ENCODE peak calls at places on chromosomes 11 and 22, in ten cellular contexts. One of them, this sample, is unnamed.

GRCh38 chr11:94171693-94172440 is 43.2 kb downstream of the PANX1 start:
- DNase-seq in HCT116: peak
- DNase-seq in pancreas: peak
- DNase-seq in choroid plexus epithelial cell: peak
- DNase-seq in tibial nerve: peak
- DNase-seq in fibroblast of pulmonary artery: peak
- DNase-seq in mucosa of descending colon: peak
- DNase-seq in psoas muscle: no peak
- DNase-seq in kidney epithelial cell: no peak
- DNase-seq in upper lobe of right lung: no peak
- DNase-seq in this sample: no peak

GRCh38 chr11:118530683-118531596 is at the start of gene TMEM25:
- DNase-seq in choroid plexus epithelial cell: peak
- DNase-seq in mucosa of descending colon: peak
- DNase-seq in pancreas: peak
- DNase-seq in fibroblast of pulmonary artery: peak
- DNase-seq in kidney epithelial cell: no peak
- DNase-seq in tibial nerve: no peak
- DNase-seq in psoas muscle: peak
- DNase-seq in upper lobe of right lung: peak
- DNase-seq in HCT116: no peak
- DNase-seq in this sample: no peak

GRCh38 chr11:1877211-1878133 is 14.2 kb downstream of the PRR33 start:
- DNase-seq in kidney epithelial cell: no peak
- DNase-seq in choroid plexus epithelial cell: peak
- DNase-seq in fibroblast of pulmonary artery: peak
- DNase-seq in mucosa of descending colon: no peak
- DNase-seq in HCT116: no peak
- DNase-seq in psoas muscle: peak
- DNase-seq in upper lobe of right lung: peak
- DNase-seq in tibial nerve: no peak
- DNase-seq in pancreas: no peak
- DNase-seq in this sample: no peak

GRCh38 chr11:117097567-117098268 is 510 bp downstream of the SIK3 start:
- DNase-seq in kidney epithelial cell: no peak
- DNase-seq in psoas muscle: peak
- DNase-seq in choroid plexus epithelial cell: peak
- DNase-seq in HCT116: no peak
- DNase-seq in pancreas: peak
- DNase-seq in tibial nerve: peak
- DNase-seq in upper lobe of right lung: peak
- DNase-seq in fibroblast of pulmonary artery: no peak
- DNase-seq in mucosa of descending colon: peak
- DNase-seq in this sample: no peak

GRCh38 chr11:134432776-134433175 is 20.7 kb upstream of the B3GAT1 start:
- DNase-seq in pancreas: no peak
- DNase-seq in upper lobe of right lung: no peak
- DNase-seq in HCT116: no peak
- DNase-seq in tibial nerve: no peak
- DNase-seq in psoas muscle: no peak
- DNase-seq in kidney epithelial cell: no peak
- DNase-seq in choroid plexus epithelial cell: no peak
- DNase-seq in fibroblast of pulmonary artery: no peak
- DNase-seq in mucosa of descending colon: no peak
- DNase-seq in this sample: no peak

GRCh38 chr22:46147061-46147460 is 3.3 kb upstream of the PPARA start:
- DNase-seq in pancreas: no peak
- DNase-seq in mucosa of descending colon: no peak
- DNase-seq in fibroblast of pulmonary artery: no peak
- DNase-seq in choroid plexus epithelial cell: no peak
- DNase-seq in tibial nerve: no peak
- DNase-seq in kidney epithelial cell: no peak
- DNase-seq in psoas muscle: no peak
- DNase-seq in HCT116: no peak
- DNase-seq in upper lobe of right lung: peak
- DNase-seq in this sample: no peak

GRCh38 chr22:50173221-50173982 is 2.9 kb downstream of the PANX2 start:
- DNase-seq in kidney epithelial cell: no peak
- DNase-seq in HCT116: no peak
- DNase-seq in tibial nerve: no peak
- DNase-seq in psoas muscle: no peak
- DNase-seq in fibroblast of pulmonary artery: no peak
- DNase-seq in mucosa of descending colon: no peak
- DNase-seq in choroid plexus epithelial cell: no peak
- DNase-seq in pancreas: no peak
- DNase-seq in upper lobe of right lung: no peak
- DNase-seq in this sample: no peak

GRCh38 chr11:120611576-120611975 is 100.0 kb downstream of the GRIK4 start:
- DNase-seq in HCT116: no peak
- DNase-seq in choroid plexus epithelial cell: no peak
- DNase-seq in psoas muscle: no peak
- DNase-seq in kidney epithelial cell: no peak
- DNase-seq in upper lobe of right lung: no peak
- DNase-seq in pancreas: no peak
- DNase-seq in fibroblast of pulmonary artery: no peak
- DNase-seq in tibial nerve: no peak
- DNase-seq in mucosa of descending colon: no peak
- DNase-seq in this sample: no peak

GRCh38 chr11:35525501-35526175 is at the start of gene PAMR1:
- DNase-seq in upper lobe of right lung: peak
- DNase-seq in fibroblast of pulmonary artery: peak
- DNase-seq in mucosa of descending colon: peak
- DNase-seq in HCT116: no peak
- DNase-seq in psoas muscle: peak
- DNase-seq in tibial nerve: no peak
- DNase-seq in choroid plexus epithelial cell: peak
- DNase-seq in pancreas: peak
- DNase-seq in kidney epithelial cell: no peak
- DNase-seq in this sample: no peak

GRCh38 chr11:46381046-46381835 is at the start of gene MDK:
- DNase-seq in upper lobe of right lung: no peak
- DNase-seq in kidney epithelial cell: no peak
- DNase-seq in HCT116: no peak
- DNase-seq in pancreas: no peak
- DNase-seq in mucosa of descending colon: peak
- DNase-seq in choroid plexus epithelial cell: no peak
- DNase-seq in tibial nerve: no peak
- DNase-seq in fibroblast of pulmonary artery: no peak
- DNase-seq in psoas muscle: no peak
- DNase-seq in this sample: no peak

GRCh38 chr22:50167689-50168489 is 2.6 kb upstream of the PANX2 start:
- DNase-seq in psoas muscle: no peak
- DNase-seq in HCT116: no peak
- DNase-seq in upper lobe of right lung: no peak
- DNase-seq in pancreas: no peak
- DNase-seq in mucosa of descending colon: no peak
- DNase-seq in fibroblast of pulmonary artery: no peak
- DNase-seq in tibial nerve: no peak
- DNase-seq in kidney epithelial cell: no peak
- DNase-seq in choroid plexus epithelial cell: no peak
- DNase-seq in this sample: no peak

GRCh38 chr22:45525480-45525879 is 22.8 kb downstream of the FBLN1 start:
- DNase-seq in upper lobe of right lung: no peak
- DNase-seq in choroid plexus epithelial cell: no peak
- DNase-seq in HCT116: no peak
- DNase-seq in tibial nerve: no peak
- DNase-seq in fibroblast of pulmonary artery: no peak
- DNase-seq in pancreas: no peak
- DNase-seq in mucosa of descending colon: no peak
- DNase-seq in kidney epithelial cell: no peak
- DNase-seq in psoas muscle: no peak
- DNase-seq in this sample: no peak

GRCh38 chr11:46122955-46123354 is 1.7 kb upstream of the PHF21A start:
- DNase-seq in psoas muscle: no peak
- DNase-seq in fibroblast of pulmonary artery: peak
- DNase-seq in choroid plexus epithelial cell: peak
- DNase-seq in kidney epithelial cell: no peak
- DNase-seq in HCT116: no peak
- DNase-seq in pancreas: no peak
- DNase-seq in upper lobe of right lung: no peak
- DNase-seq in mucosa of descending colon: no peak
- DNase-seq in tibial nerve: no peak
- DNase-seq in this sample: no peak

GRCh38 chr22:30940655-30941362 is 27.8 kb downstream of the MORC2 start:
- DNase-seq in psoas muscle: no peak
- DNase-seq in mucosa of descending colon: no peak
- DNase-seq in upper lobe of right lung: no peak
- DNase-seq in kidney epithelial cell: no peak
- DNase-seq in HCT116: no peak
- DNase-seq in tibial nerve: no peak
- DNase-seq in pancreas: no peak
- DNase-seq in fibroblast of pulmonary artery: no peak
- DNase-seq in choroid plexus epithelial cell: no peak
- DNase-seq in this sample: no peak

GRCh38 chr11:107116358-107116757 is 98.1 kb upstream of the GUCY1A2 start:
- DNase-seq in mucosa of descending colon: no peak
- DNase-seq in HCT116: no peak
- DNase-seq in tibial nerve: no peak
- DNase-seq in fibroblast of pulmonary artery: peak
- DNase-seq in upper lobe of right lung: no peak
- DNase-seq in psoas muscle: no peak
- DNase-seq in pancreas: no peak
- DNase-seq in kidney epithelial cell: peak
- DNase-seq in choroid plexus epithelial cell: peak
- DNase-seq in this sample: peak

GRCh38 chr11:18710545-18710944 is 12.0 kb downstream of the TMEM86A start:
- DNase-seq in choroid plexus epithelial cell: no peak
- DNase-seq in tibial nerve: no peak
- DNase-seq in HCT116: no peak
- DNase-seq in fibroblast of pulmonary artery: no peak
- DNase-seq in pancreas: no peak
- DNase-seq in psoas muscle: no peak
- DNase-seq in kidney epithelial cell: no peak
- DNase-seq in mucosa of descending colon: no peak
- DNase-seq in upper lobe of right lung: no peak
- DNase-seq in this sample: no peak

GRCh38 chr11:61507962-61508824 is at the start of gene LRRC10B:
- DNase-seq in HCT116: peak
- DNase-seq in tibial nerve: no peak
- DNase-seq in psoas muscle: peak
- DNase-seq in choroid plexus epithelial cell: no peak
- DNase-seq in upper lobe of right lung: peak
- DNase-seq in fibroblast of pulmonary artery: no peak
- DNase-seq in kidney epithelial cell: no peak
- DNase-seq in mucosa of descending colon: peak
- DNase-seq in pancreas: no peak
- DNase-seq in this sample: no peak

GRCh38 chr11:84157639-84158038 is 871.5 kb upstream of the CCDC90B start:
- DNase-seq in pancreas: no peak
- DNase-seq in psoas muscle: no peak
- DNase-seq in fibroblast of pulmonary artery: no peak
- DNase-seq in tibial nerve: no peak
- DNase-seq in kidney epithelial cell: no peak
- DNase-seq in choroid plexus epithelial cell: no peak
- DNase-seq in HCT116: no peak
- DNase-seq in upper lobe of right lung: no peak
- DNase-seq in mucosa of descending colon: no peak
- DNase-seq in this sample: no peak

GRCh38 chr22:39299829-39300178 is 19.6 kb downstream of the RPL3 start:
- DNase-seq in upper lobe of right lung: no peak
- DNase-seq in mucosa of descending colon: no peak
- DNase-seq in kidney epithelial cell: no peak
- DNase-seq in choroid plexus epithelial cell: no peak
- DNase-seq in HCT116: no peak
- DNase-seq in tibial nerve: peak
- DNase-seq in fibroblast of pulmonary artery: no peak
- DNase-seq in psoas muscle: no peak
- DNase-seq in pancreas: no peak
- DNase-seq in this sample: no peak
- H3K4me3 ChIP-seq in upper lobe of right lung: peak
- H3K4me3 ChIP-seq in mucosa of descending colon: no peak
- H3K4me3 ChIP-seq in kidney epithelial cell: no peak
- H3K4me3 ChIP-seq in choroid plexus epithelial cell: no peak
- H3K4me3 ChIP-seq in HCT116: no peak
- H3K4me3 ChIP-seq in tibial nerve: no peak
- H3K4me3 ChIP-seq in fibroblast of pulmonary artery: no peak
- H3K4me3 ChIP-seq in psoas muscle: peak
- H3K4me3 ChIP-seq in pancreas: no peak
- H3K4me3 ChIP-seq in this sample: no peak

DNA sequence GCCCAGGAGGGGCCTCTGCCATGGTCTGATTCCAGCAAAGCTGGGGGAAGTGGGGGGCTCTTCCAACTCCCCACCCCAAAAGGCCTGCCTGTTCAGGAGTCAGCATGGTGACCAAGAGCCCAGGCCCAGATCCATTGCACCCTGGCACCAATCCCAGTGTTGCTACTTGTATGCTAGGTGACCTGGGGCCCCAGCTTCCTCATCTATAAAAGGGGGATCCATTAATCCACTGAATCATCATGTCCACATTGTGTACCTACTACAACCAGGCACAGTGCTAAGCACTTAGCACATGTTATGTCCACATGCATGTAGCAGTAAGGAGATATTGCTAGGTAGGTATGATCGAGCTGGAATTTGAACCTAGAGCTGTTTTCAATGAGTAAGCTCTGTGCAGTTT is 2.0 kb downstream of the SYT12 start:
- DNase-seq in HCT116: no peak
- DNase-seq in psoas muscle: no peak
- DNase-seq in tibial nerve: no peak
- DNase-seq in fibroblast of pulmonary artery: no peak
- DNase-seq in upper lobe of right lung: no peak
- DNase-seq in kidney epithelial cell: no peak
- DNase-seq in choroid plexus epithelial cell: no peak
- DNase-seq in pancreas: no peak
- DNase-seq in mucosa of descending colon: no peak
- DNase-seq in this sample: no peak
- H3K4me3 ChIP-seq in HCT116: no peak
- H3K4me3 ChIP-seq in psoas muscle: no peak
- H3K4me3 ChIP-seq in tibial nerve: no peak
- H3K4me3 ChIP-seq in fibroblast of pulmonary artery: no peak
- H3K4me3 ChIP-seq in upper lobe of right lung: no peak
- H3K4me3 ChIP-seq in kidney epithelial cell: no peak
- H3K4me3 ChIP-seq in choroid plexus epithelial cell: no peak
- H3K4me3 ChIP-seq in pancreas: no peak
- H3K4me3 ChIP-seq in mucosa of descending colon: no peak
- H3K4me3 ChIP-seq in this sample: no peak

GRCh38 chr11:65617990-65618751 is 2.6 kb downstream of the PCNX3 start:
- DNase-seq in mucosa of descending colon: no peak
- DNase-seq in upper lobe of right lung: no peak
- DNase-seq in HCT116: no peak
- DNase-seq in tibial nerve: no peak
- DNase-seq in choroid plexus epithelial cell: no peak
- DNase-seq in kidney epithelial cell: no peak
- DNase-seq in fibroblast of pulmonary artery: no peak
- DNase-seq in psoas muscle: no peak
- DNase-seq in pancreas: no peak
- DNase-seq in this sample: no peak
- H3K4me3 ChIP-seq in mucosa of descending colon: no peak
- H3K4me3 ChIP-seq in upper lobe of right lung: no peak
- H3K4me3 ChIP-seq in HCT116: no peak
- H3K4me3 ChIP-seq in tibial nerve: no peak
- H3K4me3 ChIP-seq in choroid plexus epithelial cell: no peak
- H3K4me3 ChIP-seq in kidney epithelial cell: no peak
- H3K4me3 ChIP-seq in fibroblast of pulmonary artery: no peak
- H3K4me3 ChIP-seq in psoas muscle: no peak
- H3K4me3 ChIP-seq in pancreas: no peak
- H3K4me3 ChIP-seq in this sample: no peak

DNA sequence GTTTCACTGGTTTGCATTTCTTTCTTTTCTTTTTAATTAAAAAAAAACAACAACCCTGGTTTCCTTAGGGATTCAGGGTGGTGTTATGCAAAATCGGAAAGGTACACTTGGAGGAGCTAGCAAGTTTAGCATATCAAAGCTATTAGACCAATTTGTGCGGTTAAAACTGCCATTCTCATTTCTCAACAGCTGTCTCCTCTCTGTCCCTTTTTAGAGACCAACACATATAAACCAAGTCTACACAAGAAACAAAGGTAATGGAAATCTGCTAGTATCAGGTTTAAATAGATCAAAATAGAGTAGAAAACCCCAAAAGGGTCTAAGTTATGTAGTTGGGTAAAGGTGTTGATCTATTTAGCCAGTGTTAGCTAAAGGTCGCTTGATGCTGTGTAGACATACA is 1.7 kb upstream of the SESN3 start:
- DNase-seq in psoas muscle: no peak
- DNase-seq in mucosa of descending colon: no peak
- DNase-seq in fibroblast of pulmonary artery: no peak
- DNase-seq in pancreas: no peak
- DNase-seq in choroid plexus epithelial cell: no peak
- DNase-seq in upper lobe of right lung: no peak
- DNase-seq in kidney epithelial cell: no peak
- DNase-seq in tibial nerve: no peak
- DNase-seq in HCT116: no peak
- DNase-seq in this sample: no peak
- H3K4me3 ChIP-seq in psoas muscle: peak
- H3K4me3 ChIP-seq in mucosa of descending colon: no peak
- H3K4me3 ChIP-seq in fibroblast of pulmonary artery: peak
- H3K4me3 ChIP-seq in pancreas: no peak
- H3K4me3 ChIP-seq in choroid plexus epithelial cell: no peak
- H3K4me3 ChIP-seq in upper lobe of right lung: peak
- H3K4me3 ChIP-seq in kidney epithelial cell: peak
- H3K4me3 ChIP-seq in tibial nerve: peak
- H3K4me3 ChIP-seq in HCT116: no peak
- H3K4me3 ChIP-seq in this sample: peak